ENCODE peak calls at places on chromosomes 6 and 20, in six cellular contexts. R is A549, X is tibial artery, H is lower lobe of right lung, U is heart right ventricle, O is spleen. A is an unnamed sample. For H3K4me1, the result is how much of the 10 kb centered on the place peaks cover.

GRCh38 chr20:34055290-34055689 is 56.8 kb downstream of the EIF2S2 start:
- DNase-seq in O (no peak), U (no peak), H (no peak), R (no peak), X (no peak), A (no peak)

GRCh38 chr6:32298632-32299336 is 72.9 kb downstream of the TSBP1 start:
- DNase-seq in O (no peak), X (no peak), U (no peak), R (peak), H (no peak), A (no peak)

GRCh38 chr6:6483168-6483567 is 105.4 kb upstream of the LY86 start:
- DNase-seq in H (no peak), U (no peak), X (no peak), O (no peak), R (no peak), A (no peak)

GRCh38 chr6:299050-299980 is 7.0 kb downstream of the DUSP22 start:
- DNase-seq in R (no peak), U (no peak), X (no peak), O (no peak), H (no peak), A (no peak)

GRCh38 chr6:40623178-40623577 is 36.0 kb upstream of the LRFN2 start:
- DNase-seq in O (no peak), X (no peak), U (no peak), R (no peak), H (no peak), A (no peak)

GRCh38 chr6:5537132-5537531 is 275.8 kb downstream of the FARS2 start:
- DNase-seq in O (no peak), R (no peak), X (no peak), H (no peak), U (no peak), A (no peak)

GRCh38 chr6:21823371-21823770 is 229.8 kb downstream of the SOX4 start:
- DNase-seq in U (no peak), O (no peak), R (no peak), H (no peak), X (no peak), A (no peak)

GRCh38 chr20:11473971-11474370 is 443.7 kb upstream of the BTBD3 start:
- DNase-seq in U (no peak), X (no peak), O (no peak), H (no peak), R (no peak), A (no peak)

GRCh38 chr6:11772109-11772830 is 6.3 kb downstream of the ADTRP start:
- DNase-seq in O (no peak), H (no peak), R (peak), X (no peak), U (no peak), A (no peak)

GRCh38 chr6:193773-194310 is 98.4 kb upstream of the DUSP22 start:
- DNase-seq in R (no peak), X (no peak), H (no peak), O (no peak), U (no peak), A (no peak)

GRCh38 chr6:95091823-95092436 is 485.4 kb upstream of the MANEA start:
- DNase-seq in U (no peak), R (peak), H (no peak), X (no peak), O (no peak), A (no peak)

GRCh38 chr6:165632194-165632593 is 30.8 kb downstream of the PDE10A start:
- DNase-seq in O (no peak), R (no peak), H (no peak), X (no peak), U (no peak), A (no peak)

GRCh38 chr6:43496370-43497128 is 13.6 kb downstream of the LRRC73 start:
- DNase-seq in U (no peak), H (no peak), X (no peak), R (peak), O (no peak), A (no peak)

GRCh38 chr6:39517763-39518162 is 195.3 kb upstream of the KCNK16 start:
- DNase-seq in H (no peak), R (no peak), U (no peak), X (no peak), O (no peak), A (no peak)

GRCh38 chr6:56595490-56596122 is 47.1 kb downstream of the DST start:
- DNase-seq in O (no peak), R (peak), H (no peak), U (no peak), X (no peak), A (no peak)

GRCh38 chr6:122719176-122719575 is 60.3 kb upstream of the FABP7 start:
- DNase-seq in R (no peak), H (no peak), X (no peak), U (no peak), O (no peak), A (no peak)

GRCh38 chr20:2379511-2380229 is 1.0 kb upstream of the TGM6 start:
- DNase-seq in O (no peak), X (no peak), U (no peak), R (no peak), H (no peak), A (no peak)

GRCh38 chr20:51695574-51696303 is 72.5 kb downstream of the ATP9A start:
- DNase-seq in H (no peak), R (peak), U (no peak), O (no peak), X (no peak), A (no peak)

GRCh38 chr20:62620624-62621023 is 21.7 kb upstream of the SLCO4A1 start:
- DNase-seq in H (no peak), X (no peak), R (no peak), U (no peak), O (no peak), A (no peak)
- H3K4me1 ChIP-seq in H (half or more), X (under half), R (under half), U (half or more), O (half or more), A (half or more)

GRCh38 chr6:158799051-158799792 is 19.9 kb downstream of the EZR start:
- DNase-seq in X (no peak), O (no peak), U (no peak), H (no peak), R (peak), A (no peak)
- H3K4me1 ChIP-seq in X (under half), O (half or more), U (under half), H (half or more), R (half or more), A (half or more)

GRCh38 chr6:33843696-33844121 is 39.9 kb upstream of the MLN start:
- DNase-seq in R (no peak), O (no peak), U (no peak), X (no peak), H (no peak), A (no peak)
- H3K4me1 ChIP-seq in R (half or more), O (under half), U (under half), X (under half), H (under half), A (under half)

GRCh38 chr6:111589366-111589765 is 16.3 kb downstream of the TRAF3IP2 start:
- DNase-seq in R (peak), U (no peak), O (no peak), X (peak), H (no peak), A (no peak)
- H3K4me1 ChIP-seq in R (half or more), U (under half), O (under half), X (half or more), H (half or more), A (half or more)

DNA sequence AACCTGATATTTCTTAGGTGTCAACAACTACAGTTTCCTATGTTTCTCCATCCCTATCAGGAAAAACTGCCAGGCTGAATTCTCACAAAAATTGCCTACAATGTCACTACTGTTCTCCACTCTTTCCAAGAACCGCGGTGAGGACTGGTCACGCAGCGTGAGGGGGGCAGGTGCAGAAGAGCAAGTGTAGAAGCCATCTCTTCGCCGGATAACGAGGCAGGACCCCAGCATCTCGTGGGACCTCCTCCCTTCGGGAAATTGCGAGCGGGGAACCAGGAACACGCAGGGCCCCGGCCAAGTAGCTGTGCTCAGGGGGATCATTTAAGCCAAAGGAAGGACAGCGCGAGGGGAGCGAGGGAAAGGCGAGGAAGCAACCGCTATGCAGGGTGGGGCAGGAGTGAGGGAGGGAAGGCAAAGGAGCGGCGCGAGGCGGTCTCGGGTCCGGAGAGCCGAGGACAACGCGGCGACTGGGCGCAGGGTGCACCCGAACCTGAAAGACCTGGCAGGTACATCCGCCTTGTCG is 593 bp downstream of the APMAP start:
- DNase-seq in O (peak), R (no peak), H (peak), U (peak), X (peak), A (no peak)
- H3K4me1 ChIP-seq in O (under half), R (under half), H (under half), U (under half), X (under half), A (half or more)

DNA sequence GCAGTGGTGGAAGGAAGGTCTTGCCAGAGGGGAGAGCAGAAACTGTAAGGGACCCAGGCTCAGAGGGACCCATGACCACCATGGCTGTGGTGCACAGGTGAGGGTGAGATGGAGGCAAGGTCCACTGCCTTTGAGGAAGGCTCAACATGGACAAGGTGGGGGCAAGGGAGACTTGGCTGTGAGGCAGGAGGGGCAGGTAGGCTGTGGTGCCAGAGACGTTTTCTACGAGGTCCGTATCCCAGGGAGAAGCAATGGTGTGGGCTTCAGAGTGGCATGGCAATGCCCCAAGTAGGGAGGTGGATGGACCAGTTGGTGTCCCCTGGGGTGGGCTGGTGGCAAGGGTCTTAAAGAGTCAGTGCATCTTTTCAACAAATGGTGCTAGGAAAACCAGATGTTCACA is 22.8 kb downstream of the HLA-F start:
- DNase-seq in H (no peak), U (no peak), O (no peak), R (no peak), X (no peak), A (no peak)
- H3K4me1 ChIP-seq in H (under half), U (under half), O (under half), R (under half), X (under half), A (under half)

GRCh38 chr20:48759631-48760245 is 68.1 kb downstream of the PREX1 start:
- DNase-seq in X (no peak), O (peak), U (no peak), R (no peak), H (no peak), A (no peak)
- H3K4me1 ChIP-seq in X (under half), O (half or more), U (under half), R (under half), H (half or more), A (under half)

GRCh38 chr6:52515219-52515960 is 61.5 kb downstream of the TRAM2 start:
- DNase-seq in O (no peak), U (no peak), H (no peak), X (no peak), R (peak), A (no peak)

GRCh38 chr6:52513896-52514295 is 63.0 kb downstream of the TRAM2 start:
- DNase-seq in O (no peak), U (no peak), X (no peak), H (no peak), R (no peak), A (no peak)

GRCh38 chr6:52516269-52516668 is 60.6 kb downstream of the TRAM2 start:
- DNase-seq in R (no peak), U (no peak), H (no peak), O (no peak), X (no peak), A (no peak)

GRCh38 chr6:52513464-52513863 is 63.4 kb downstream of the TRAM2 start:
- DNase-seq in O (no peak), U (no peak), X (no peak), R (no peak), H (no peak), A (no peak)

DNA sequence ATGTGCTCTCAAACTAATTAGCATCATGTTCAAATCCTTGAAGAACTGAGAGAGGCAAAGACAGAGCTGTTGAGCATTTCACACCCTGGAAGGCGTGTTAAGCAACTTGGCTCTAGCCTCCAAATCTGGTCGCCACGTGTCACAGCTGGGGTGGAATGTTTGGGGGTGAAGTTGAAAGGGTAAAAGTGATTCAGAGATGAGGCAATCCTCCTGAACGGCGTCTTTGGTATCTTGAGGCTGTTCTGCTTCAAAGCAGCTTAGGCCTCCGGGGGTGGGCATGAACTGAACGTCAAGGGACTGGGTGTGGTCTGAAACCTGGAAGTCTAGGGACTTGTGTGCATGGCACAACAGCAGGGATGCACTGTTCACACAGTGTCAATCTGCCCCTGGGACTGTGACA is 62.3 kb downstream of the TRAM2 start:
- DNase-seq in O (no peak), R (peak), X (peak), H (no peak), U (peak), A (peak)
- H3K4me1 ChIP-seq in O (under half), R (half or more), X (half or more), H (half or more), U (half or more), A (half or more)

GRCh38 chr6:106085687-106085983 is 501 bp upstream of the PRDM1 start:
- DNase-seq in H (no peak), R (no peak), U (no peak), O (no peak), X (no peak), A (no peak)
- H3K4me1 ChIP-seq in H (under half), R (under half), U (under half), O (half or more), X (under half), A (under half)

A was measured in left ventricle myocardium inferior.